ENCODE peak calls at places on chromosomes 1 and 21, in five cellular contexts. H, S, X, O and Y are unnamed samples.
A peak's percentile ranks its signal among the peaks of the same experiment; 100 is the strongest.

GRCh38 chr1:86137458-86137857 is 19.1 kb downstream of the COL24A1 start:
- DNase-seq in H (no peak), S (no peak), X (no peak), O (peak; percentile 97), Y (no peak)

GRCh38 chr1:85605519-85606413 is 25.2 kb downstream of the CCN1 start:
- DNase-seq in H (no peak), S (no peak), X (no peak), O (no peak), Y (no peak)

GRCh38 chr1:145720878-145721671 is 1.8 kb downstream of the CD160 start:
- DNase-seq in H (peak; percentile 41), S (no peak), X (peak; percentile 86), O (peak; percentile 59), Y (peak; percentile 37)

GRCh38 chr1:186102107-186102506 is 272.9 kb downstream of the TPR start:
- DNase-seq in H (no peak), S (no peak), X (no peak), O (no peak), Y (no peak)

GRCh38 chr21:45284456-45284741 is 3.3 kb downstream of the POFUT2 start:
- DNase-seq in H (no peak), S (no peak), X (no peak), O (no peak), Y (no peak)

GRCh38 chr21:26966978-26967913 is at the start of gene ADAMTS5:
- DNase-seq in H (peak; percentile 15), S (no peak), X (peak; percentile 72), O (peak; percentile 69), Y (peak; percentile 5)

GRCh38 chr1:236759252-236759859 is 35.7 kb upstream of the MTR start:
- DNase-seq in H (peak; percentile 51), S (peak; percentile 7), X (no peak), O (peak; percentile 42), Y (no peak)

GRCh38 chr21:35652872-35653271 is 407.5 kb downstream of the SETD4 start:
- DNase-seq in H (no peak), S (no peak), X (no peak), O (no peak), Y (no peak)

GRCh38 chr1:47434051-47434842 is 3.6 kb upstream of the FOXD2 start:
- DNase-seq in H (peak; percentile 39), S (no peak), X (peak; percentile 78), O (peak; percentile 64), Y (peak; percentile 74)

GRCh38 chr1:226656201-226656600 is 82.9 kb downstream of the ITPKB start:
- DNase-seq in H (no peak), S (no peak), X (peak; percentile 36), O (no peak), Y (no peak)

GRCh38 chr1:183234660-183235476 is 48.8 kb downstream of the LAMC2 start:
- DNase-seq in H (peak; percentile 98), S (no peak), X (no peak), O (peak; percentile 98), Y (peak; percentile 83)

GRCh38 chr1:56645663-56646330 is 683 bp downstream of the PRKAA2 start:
- DNase-seq in H (peak; percentile 36), S (no peak), X (no peak), O (no peak), Y (peak; percentile 19)

GRCh38 chr1:212179394-212180076 is 105.7 kb upstream of the PPP2R5A start:
- DNase-seq in H (no peak), S (no peak), X (no peak), O (peak; percentile 97), Y (no peak)

GRCh38 chr1:69122373-69122772 is 445.3 kb upstream of the LRRC7 start:
- DNase-seq in H (no peak), S (no peak), X (no peak), O (no peak), Y (no peak)

GRCh38 chr1:52426391-52426790 is 22.0 kb downstream of the PRPF38A start:
- DNase-seq in H (no peak), S (no peak), X (no peak), O (peak; percentile 86), Y (no peak)

GRCh38 chr21:22791986-22792560 is 1793.9 kb downstream of the NCAM2 start:
- DNase-seq in H (peak; percentile 77), S (no peak), X (no peak), O (peak; percentile 38), Y (peak; percentile 9)

GRCh38 chr1:224867715-224868114 is 61.8 kb upstream of the DNAH14 start:
- DNase-seq in H (no peak), S (no peak), X (no peak), O (no peak), Y (no peak)

GRCh38 chr21:38768385-38769071 is 37.2 kb upstream of the ETS2 start:
- DNase-seq in H (no peak), S (no peak), X (no peak), O (peak; percentile 100), Y (no peak)

GRCh38 chr1:76075877-76076276 is 1.3 kb downstream of the ST6GALNAC3 start:
- DNase-seq in H (peak; percentile 87), S (no peak), X (no peak), O (peak; percentile 9), Y (no peak)

GRCh38 chr21:42681296-42682206 is 28.1 kb downstream of the PDE9A start:
- DNase-seq in H (no peak), S (no peak), X (peak; percentile 40), O (no peak), Y (no peak)

GRCh38 chr1:12031039-12031980 is 12.0 kb downstream of the MIIP start:
- DNase-seq in H (peak; percentile 16), S (no peak), X (no peak), O (peak; percentile 23), Y (no peak)

GRCh38 chr1:179865377-179865776 is 12.2 kb downstream of the TOR1AIP2 start:
- DNase-seq in H (no peak), S (no peak), X (no peak), O (no peak), Y (no peak)

GRCh38 chr1:63327417-63328139 is 5.2 kb downstream of the FOXD3 start:
- DNase-seq in H (peak; percentile 57), S (no peak), X (peak; percentile 75), O (peak; percentile 62), Y (no peak)
- TF ChIP-seq CTCF in H (peak; percentile 82), S (peak; percentile 83), X (peak; percentile 59), O (peak; percentile 78), Y (no peak)

DNA sequence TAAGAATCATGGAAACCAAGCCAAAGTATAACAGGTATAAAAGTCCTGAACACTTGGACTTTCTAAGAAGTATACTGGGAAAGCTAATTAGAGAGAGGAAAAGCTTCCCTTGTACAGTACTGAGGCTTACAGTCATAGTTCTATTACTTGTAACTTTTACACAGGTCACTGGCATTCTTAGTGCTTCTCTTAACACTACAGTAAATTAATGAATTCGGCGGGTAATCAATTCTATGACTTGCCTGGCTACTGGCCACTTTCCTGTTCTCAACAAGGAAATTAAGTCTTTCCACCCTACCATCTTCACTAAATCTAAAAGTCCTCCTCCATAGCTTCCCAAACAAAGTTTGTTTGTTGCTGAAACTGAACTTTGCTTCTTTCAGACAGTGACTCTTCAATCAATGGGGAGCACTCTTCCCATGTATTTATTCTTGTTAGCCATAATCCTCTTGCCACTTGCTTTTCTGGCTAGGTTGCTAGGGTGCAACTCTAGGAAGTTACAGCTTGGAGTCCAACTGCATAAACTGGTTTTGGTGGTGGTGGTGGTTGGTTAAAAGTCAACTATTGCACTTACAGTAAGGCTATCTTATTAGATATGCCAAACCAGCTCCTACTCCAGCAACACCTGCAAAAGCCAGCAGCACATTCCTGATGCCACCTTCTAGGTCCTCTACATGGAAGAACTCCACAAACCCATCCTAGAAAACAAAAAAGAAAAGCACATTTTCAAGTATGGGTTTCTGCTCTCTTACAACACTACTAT is 2.4 kb downstream of the MCL1 start:
- DNase-seq in H (no peak), S (no peak), X (no peak), O (peak; percentile 39), Y (peak; percentile 58)
- TF ChIP-seq POLR2A in H (peak; percentile 66), S (peak; percentile 30), X (no peak), O (no peak), Y (no peak)

GRCh38 chr1:93080424-93080823 is 1.3 kb downstream of the MTF2 start:
- DNase-seq in H (peak; percentile 81), S (peak; percentile 51), X (no peak), O (peak; percentile 83), Y (no peak)
- TF ChIP-seq CTCF in H (peak; percentile 37), S (peak; percentile 41), X (peak; percentile 35), O (peak; percentile 62), Y (peak; percentile 60)

DNA sequence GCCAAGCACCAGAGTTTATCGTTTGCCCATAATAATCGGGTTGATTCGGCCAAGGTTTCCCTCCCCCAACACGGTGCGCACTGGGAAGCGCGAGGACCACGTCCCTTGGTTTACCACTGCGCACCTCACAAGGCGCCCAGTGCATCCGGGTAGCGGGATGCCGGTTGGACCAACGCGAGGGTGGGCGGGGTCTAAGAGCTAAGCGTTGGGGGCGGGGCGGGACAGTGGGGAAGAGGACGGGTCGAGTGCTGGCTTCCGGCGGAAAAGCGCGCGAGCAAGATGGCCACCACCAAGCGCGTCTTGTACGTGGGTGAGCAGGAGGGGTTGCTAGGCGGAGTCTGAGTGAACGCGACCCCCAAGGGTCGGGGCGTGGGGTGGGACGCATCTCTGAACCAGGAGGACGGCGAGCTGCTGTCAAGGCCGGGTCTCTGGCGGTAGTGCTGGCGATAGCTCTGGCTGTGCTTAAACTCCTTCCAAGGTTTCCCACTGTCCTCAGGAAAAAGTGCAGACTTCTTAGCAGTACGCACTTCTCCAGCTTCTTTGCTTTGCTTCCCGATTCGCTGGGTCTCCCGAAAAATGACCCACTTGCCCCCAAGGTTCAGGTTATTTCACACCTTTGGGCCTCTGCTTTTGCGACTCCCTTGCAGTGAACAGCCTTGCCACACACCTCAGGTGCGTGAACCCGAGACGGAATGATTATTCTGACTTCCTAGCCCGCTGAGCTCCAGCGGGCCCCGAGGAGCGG is at the start of gene PPIE:
- DNase-seq in H (peak; percentile 88), S (peak; percentile 70), X (peak; percentile 97), O (peak; percentile 83), Y (peak; percentile 93)
- TF ChIP-seq POLR2A in H (peak; percentile 85), S (peak; percentile 99), X (no peak), O (peak; percentile 61), Y (peak; percentile 32)

DNA sequence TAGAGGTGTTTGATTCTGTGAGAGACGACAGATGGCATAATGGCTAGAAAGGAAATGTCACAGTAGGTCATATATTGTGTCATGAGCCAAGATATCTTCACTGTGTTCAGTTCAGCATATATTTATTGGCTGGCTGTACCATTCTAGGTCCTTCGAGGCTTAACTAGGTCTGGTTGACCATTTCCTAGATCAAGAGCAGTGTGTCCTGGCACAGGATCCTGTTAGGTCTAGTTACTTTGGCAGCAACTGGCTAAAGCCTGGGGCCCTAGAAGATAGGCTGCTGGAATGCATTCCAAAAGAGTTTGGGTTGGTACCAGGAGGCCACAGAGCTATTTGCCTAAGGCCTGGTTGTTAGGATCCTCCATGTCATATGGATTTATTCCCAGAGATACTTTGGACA is 20.9 kb downstream of the ZBTB40 start:
- DNase-seq in H (no peak), S (no peak), X (no peak), O (no peak), Y (peak; percentile 29)
- TF ChIP-seq CTCF in H (no peak), S (no peak), X (no peak), O (no peak), Y (no peak)

GRCh38 chr1:6554031-6554906 is at the start of gene NOL9:
- DNase-seq in H (peak; percentile 94), S (peak; percentile 68), X (peak; percentile 98), O (peak; percentile 85), Y (peak; percentile 89)
- TF ChIP-seq POLR2A in H (peak; percentile 84), S (peak; percentile 92), X (no peak), O (peak; percentile 80), Y (peak; percentile 42)

DNA sequence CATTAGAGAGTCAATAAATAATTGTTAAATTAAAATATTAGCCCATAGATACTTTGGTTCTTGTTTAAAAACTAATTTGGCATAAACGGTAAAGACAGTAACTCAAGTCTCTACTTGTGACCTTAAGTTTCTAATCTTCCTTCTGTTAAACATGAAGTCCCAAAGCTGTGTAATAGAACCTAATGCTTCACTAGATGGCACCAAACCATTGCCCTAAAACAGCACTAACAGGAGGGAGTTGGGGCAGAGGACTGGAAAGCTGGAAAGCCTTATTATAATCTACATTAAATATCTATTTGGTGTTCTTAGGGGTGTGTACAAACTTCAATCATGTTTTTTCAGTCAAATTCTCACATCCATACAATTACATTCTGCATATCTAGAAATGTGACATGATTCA is 176.6 kb downstream of the OLFM3 start:
- DNase-seq in H (peak; percentile 12), S (no peak), X (no peak), O (peak; percentile 15), Y (no peak)
- TF ChIP-seq CTCF in H (no peak), S (peak; percentile 29), X (peak; percentile 61), O (peak; percentile 30), Y (no peak)